ENCODE peak calls at places on chromosome 20, in six cellular contexts. P is aorta; D is CD4-positive, alpha-beta memory T cell; K is adipocyte; N is fibroblast of lung; M is SJSA1. U is an unnamed sample. For H3K4me1, the result is how much of the 10 kb centered on the place peaks cover.

GRCh38 chr20:48705208-48706115 is 122.3 kb downstream of the PREX1 start:
- DNase-seq in N (peak), K (peak), P (no peak), M (no peak), D (no peak), U (no peak)

GRCh38 chr20:11675920-11676617 is 241.6 kb upstream of the BTBD3 start:
- DNase-seq in M (no peak), P (no peak), N (peak), D (no peak), K (no peak), U (no peak)

GRCh38 chr20:19750907-19751636 is 7.0 kb upstream of the RIN2 start:
- DNase-seq in D (no peak), M (no peak), K (peak), N (no peak), P (no peak), U (no peak)

GRCh38 chr20:50434653-50435396 is 75.4 kb upstream of the PTPN1 start:
- DNase-seq in N (peak), M (peak), P (no peak), D (no peak), K (peak), U (no peak)

GRCh38 chr20:19260412-19261090 is 48.1 kb downstream of the SLC24A3 start:
- DNase-seq in M (no peak), K (no peak), N (no peak), D (no peak), P (no peak), U (no peak)

GRCh38 chr20:48463096-48463710 is 364.6 kb downstream of the PREX1 start:
- DNase-seq in D (no peak), K (no peak), M (no peak), N (no peak), P (no peak), U (no peak)

GRCh38 chr20:61240814-61241213 is 11.2 kb upstream of the CDH4 start:
- DNase-seq in D (no peak), P (no peak), N (no peak), M (no peak), K (no peak), U (no peak)

GRCh38 chr20:4195499-4195898 is 180.1 kb upstream of the RNF24 start:
- DNase-seq in D (no peak), P (no peak), K (peak), N (peak), M (no peak), U (no peak)

GRCh38 chr20:4800676-4801449 is 79.2 kb downstream of the PRND start:
- DNase-seq in M (no peak), N (no peak), D (no peak), K (no peak), P (no peak), U (no peak)

GRCh38 chr20:7930386-7930785 is 9.9 kb downstream of the HAO1 start:
- DNase-seq in N (no peak), K (no peak), P (no peak), M (no peak), D (no peak), U (no peak)

GRCh38 chr20:59955131-59955796 is 3.0 kb upstream of the CDH26 start:
- DNase-seq in P (no peak), K (peak), M (peak), D (no peak), N (peak), U (no peak)

GRCh38 chr20:62980970-62981369 is 25.8 kb downstream of the BHLHE23 start:
- DNase-seq in M (no peak), K (peak), N (no peak), D (peak), P (no peak), U (peak)

GRCh38 chr20:32501709-32502108 is 83.4 kb downstream of the NOL4L start:
- DNase-seq in D (no peak), M (no peak), N (peak), K (peak), P (no peak), U (no peak)

GRCh38 chr20:19094959-19095541 is 117.4 kb upstream of the SLC24A3 start:
- DNase-seq in D (no peak), N (no peak), P (no peak), M (no peak), K (no peak), U (no peak)

GRCh38 chr20:61690993-61691840 is 374.5 kb downstream of the TAF4 start:
- DNase-seq in P (no peak), N (no peak), K (no peak), D (no peak), M (no peak), U (no peak)

GRCh38 chr20:14336667-14337066 is 745 bp downstream of the FLRT3 start:
- DNase-seq in K (peak), D (no peak), M (peak), P (no peak), N (peak), U (no peak)

GRCh38 chr20:64044484-64045247 is 4.8 kb downstream of the SOX18 start:
- DNase-seq in N (peak), M (peak), K (peak), D (no peak), P (no peak), U (no peak)

GRCh38 chr20:43262341-43262740 is 72.6 kb upstream of the PTPRT start:
- DNase-seq in D (no peak), P (no peak), M (no peak), N (no peak), K (no peak), U (no peak)

GRCh38 chr20:63085087-63085861 is 78.5 kb upstream of the BHLHE23 start:
- DNase-seq in K (no peak), N (no peak), M (no peak), D (no peak), P (peak), U (no peak)

GRCh38 chr20:17749979-17750721 is 50.4 kb downstream of the BANF2 start:
- DNase-seq in D (no peak), K (no peak), N (peak), M (no peak), P (peak), U (no peak)

GRCh38 chr20:29873946-29874345 is 1383.5 kb upstream of the DEFB115 start:
- DNase-seq in N (peak), P (peak), D (no peak), M (no peak), K (peak), U (no peak)

GRCh38 chr20:17107127-17107526 is 119.7 kb upstream of the PCSK2 start:
- DNase-seq in D (no peak), M (no peak), K (no peak), N (no peak), P (no peak), U (no peak)

GRCh38 chr20:11083841-11084240 is 410.0 kb upstream of the JAG1 start:
- DNase-seq in M (no peak), D (no peak), N (no peak), P (no peak), K (no peak), U (no peak)

GRCh38 chr20:44495802-44496481 is 20.3 kb downstream of the TTPAL start:
- DNase-seq in P (no peak), D (no peak), K (peak), M (peak), N (peak), U (no peak)

GRCh38 chr20:43689165-43689564 is 22.3 kb downstream of the MYBL2 start:
- DNase-seq in N (no peak), D (no peak), K (no peak), M (no peak), P (no peak), U (no peak)

GRCh38 chr20:4160761-4161305 is 145.5 kb upstream of the RNF24 start:
- DNase-seq in K (peak), P (peak), N (peak), M (no peak), D (no peak), U (no peak)

GRCh38 chr20:50919567-50919966 is 11.7 kb downstream of the ADNP start:
- DNase-seq in N (peak), K (peak), P (peak), D (no peak), M (no peak), U (no peak)

GRCh38 chr20:45359069-45359405 is 3.9 kb upstream of the SYS1 start:
- DNase-seq in M (peak), P (no peak), D (no peak), K (peak), N (peak), U (no peak)

GRCh38 chr20:43943725-43944124 is 29.1 kb downstream of the TOX2 start:
- DNase-seq in N (no peak), D (no peak), P (no peak), M (no peak), K (no peak), U (no peak)

GRCh38 chr20:62716198-62716940 is 7.7 kb downstream of the NTSR1 start:
- DNase-seq in D (peak), N (no peak), P (no peak), M (no peak), K (peak), U (peak)

GRCh38 chr20:61936701-61937131 is 129.0 kb downstream of the TAF4 start:
- DNase-seq in K (no peak), P (no peak), D (no peak), M (no peak), N (no peak), U (no peak)

GRCh38 chr20:32007787-32008616 is 2.2 kb upstream of the CCM2L start:
- DNase-seq in K (no peak), D (no peak), N (no peak), P (no peak), M (no peak), U (no peak)

GRCh38 chr20:50470249-50470858 is 39.8 kb upstream of the PTPN1 start:
- DNase-seq in P (no peak), K (no peak), N (no peak), M (no peak), D (no peak), U (no peak)

GRCh38 chr20:62472020-62472342 is 3.8 kb downstream of the GATA5 start:
- DNase-seq in N (no peak), D (no peak), K (no peak), M (no peak), P (no peak), U (no peak)

GRCh38 chr20:63500151-63500901 is 1.4 kb upstream of the EEF1A2 start:
- DNase-seq in K (no peak), D (no peak), N (no peak), M (no peak), P (no peak), U (no peak)

GRCh38 chr20:58816051-58816450 is 34.7 kb downstream of the GNAS-AS1 start:
- DNase-seq in K (no peak), M (no peak), P (no peak), N (no peak), D (no peak), U (no peak)

GRCh38 chr20:40777653-40778052 is 88.6 kb upstream of the MAFB start:
- DNase-seq in K (no peak), P (no peak), D (no peak), N (no peak), M (no peak), U (no peak)

GRCh38 chr20:36470482-36471062 is 70.7 kb upstream of the MYL9 start:
- DNase-seq in P (no peak), N (no peak), D (no peak), M (no peak), K (no peak), U (no peak)

GRCh38 chr20:36472656-36473071 is 68.7 kb upstream of the MYL9 start:
- DNase-seq in M (peak), N (no peak), P (no peak), K (peak), D (peak), U (no peak)

GRCh38 chr20:36469973-36470372 is 71.3 kb upstream of the MYL9 start:
- DNase-seq in K (no peak), N (no peak), P (no peak), M (no peak), D (no peak), U (no peak)

GRCh38 chr20:36473164-36473563 is 68.2 kb upstream of the MYL9 start:
- DNase-seq in M (no peak), P (no peak), K (no peak), D (no peak), N (no peak), U (no peak)

DNA sequence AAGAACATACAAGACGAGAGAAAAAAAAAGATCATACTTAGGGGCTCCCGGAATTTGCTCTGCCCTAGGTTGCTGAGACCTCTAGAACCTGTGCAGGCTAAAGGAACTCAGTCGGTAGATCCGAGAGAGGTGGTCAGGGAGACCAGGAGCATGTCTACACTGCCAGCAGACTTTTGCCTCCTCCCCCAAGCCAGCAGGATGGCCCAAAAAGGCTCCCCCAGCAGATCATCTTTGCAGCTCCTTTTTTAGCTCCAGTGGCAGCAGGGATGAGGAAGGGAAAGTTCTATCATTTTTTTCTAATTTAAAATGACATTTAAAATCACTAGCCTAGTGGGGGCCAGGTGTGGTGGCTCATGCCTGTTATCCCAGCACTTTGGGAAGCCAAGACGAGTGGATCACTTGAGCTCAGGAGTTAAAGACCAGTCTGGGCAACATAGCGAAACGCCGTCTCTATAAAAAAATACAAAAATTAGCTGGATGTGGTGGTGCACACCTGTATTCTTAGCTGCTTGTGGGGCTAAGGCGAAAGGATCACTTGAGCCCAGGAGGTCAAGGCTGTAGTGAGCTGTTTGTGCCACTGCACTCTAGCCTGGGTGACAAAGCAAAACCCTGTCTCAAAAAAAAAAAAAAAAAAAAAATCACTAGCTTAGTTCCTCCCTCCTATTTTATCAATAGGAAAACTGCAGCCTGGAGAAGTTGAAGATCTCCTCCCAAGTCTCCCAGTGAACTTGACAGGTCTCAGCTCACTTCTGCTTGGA is 69.3 kb upstream of the MYL9 start:
- DNase-seq in N (no peak), D (no peak), M (no peak), K (no peak), P (no peak), U (no peak)
- H3K4me1 ChIP-seq in N (half or more), D (under half), M (half or more), K (half or more), P (under half), U (under half)

GRCh38 chr20:57664924-57665588 is 44.8 kb downstream of the PMEPA1 start:
- DNase-seq in K (no peak), M (no peak), N (no peak), D (no peak), P (peak), U (no peak)

GRCh38 chr20:57666834-57667157 is 43.0 kb downstream of the PMEPA1 start:
- DNase-seq in N (no peak), P (no peak), M (no peak), D (no peak), K (no peak), U (no peak)

GRCh38 chr20:57667385-57667784 is 42.4 kb downstream of the PMEPA1 start:
- DNase-seq in P (no peak), K (no peak), M (no peak), N (no peak), D (no peak), U (no peak)

GRCh38 chr20:57665589-57665971 is 44.2 kb downstream of the PMEPA1 start:
- DNase-seq in K (no peak), M (no peak), D (no peak), N (no peak), P (peak), U (no peak)

GRCh38 chr20:57666106-57666833 is 43.5 kb downstream of the PMEPA1 start:
- DNase-seq in K (no peak), D (no peak), M (no peak), N (no peak), P (peak), U (no peak)
- H3K4me1 ChIP-seq in K (under half), D (under half), M (under half), N (under half), P (under half), U (under half)

GRCh38 chr20:53899351-53900167 is 170.8 kb downstream of the BCAS1 start:
- DNase-seq in P (no peak), D (peak), K (peak), M (peak), N (peak), U (peak)
- H3K4me1 ChIP-seq in P (under half), D (under half), K (under half), M (under half), N (under half), U (under half)

GRCh38 chr20:37893566-37894241 is 9.2 kb upstream of the VSTM2L start:
- DNase-seq in K (no peak), N (no peak), P (no peak), D (no peak), M (no peak), U (no peak)
- H3K4me1 ChIP-seq in K (under half), N (under half), P (under half), D (under half), M (under half), U (under half)

GRCh38 chr20:2112910-2113309 is 11.3 kb downstream of the STK35 start:
- DNase-seq in M (no peak), K (no peak), N (no peak), D (no peak), P (no peak), U (no peak)

GRCh38 chr20:2109425-2110210 is 8.0 kb downstream of the STK35 start:
- DNase-seq in M (no peak), P (no peak), N (peak), D (no peak), K (no peak), U (no peak)

GRCh38 chr20:2104236-2104635 is 2.6 kb downstream of the STK35 start:
- DNase-seq in P (no peak), D (no peak), N (no peak), K (peak), M (no peak), U (no peak)

GRCh38 chr20:2108498-2108897 is 6.9 kb downstream of the STK35 start:
- DNase-seq in P (no peak), D (no peak), K (no peak), N (no peak), M (no peak), U (no peak)

DNA sequence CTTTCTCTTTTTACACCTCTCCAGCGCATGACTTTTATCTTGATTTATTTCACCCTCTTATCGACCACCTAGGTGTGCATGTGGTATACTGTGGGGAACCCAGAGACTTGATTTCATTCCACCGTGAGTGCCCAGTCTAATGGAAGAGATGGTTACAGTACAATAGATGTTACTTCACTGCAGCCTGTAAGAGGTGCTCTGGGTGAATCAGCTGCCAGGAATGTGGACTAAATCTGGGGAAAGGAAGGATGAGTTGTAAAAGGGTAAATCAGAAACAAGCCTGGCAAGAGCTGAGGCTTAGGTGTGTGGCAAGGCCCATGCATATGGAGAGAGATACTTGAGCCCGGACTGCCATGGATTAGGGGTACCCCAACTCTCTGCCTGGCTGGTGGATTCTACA is 7.4 kb downstream of the STK35 start:
- DNase-seq in P (no peak), M (peak), N (peak), D (no peak), K (peak), U (no peak)
- H3K4me1 ChIP-seq in P (under half), M (under half), N (under half), D (half or more), K (under half), U (half or more)

GRCh38 chr20:9241232-9241692 is 172.4 kb downstream of the PLCB4 start:
- DNase-seq in D (no peak), K (peak), M (peak), N (peak), P (no peak), U (no peak)
- H3K4me1 ChIP-seq in D (under half), K (under half), M (under half), N (under half), P (under half), U (under half)

GRCh38 chr20:36098364-36098763 is 56.2 kb upstream of the EPB41L1 start:
- DNase-seq in N (peak), M (no peak), P (peak), D (no peak), K (peak), U (no peak)
- H3K4me1 ChIP-seq in N (under half), M (under half), P (under half), D (under half), K (half or more), U (under half)

GRCh38 chr20:23198815-23199214 is 112.7 kb upstream of the CD93 start:
- DNase-seq in P (no peak), D (no peak), K (no peak), N (no peak), M (no peak), U (no peak)

GRCh38 chr20:23200413-23200812 is 114.3 kb upstream of the CD93 start:
- DNase-seq in N (no peak), P (no peak), M (no peak), D (no peak), K (no peak), U (no peak)

GRCh38 chr20:23201658-23202057 is 115.5 kb upstream of the CD93 start:
- DNase-seq in M (no peak), D (no peak), K (no peak), N (no peak), P (no peak), U (no peak)

GRCh38 chr20:23199356-23199755 is 113.2 kb upstream of the CD93 start:
- DNase-seq in N (no peak), K (no peak), M (no peak), D (no peak), P (no peak), U (no peak)

DNA sequence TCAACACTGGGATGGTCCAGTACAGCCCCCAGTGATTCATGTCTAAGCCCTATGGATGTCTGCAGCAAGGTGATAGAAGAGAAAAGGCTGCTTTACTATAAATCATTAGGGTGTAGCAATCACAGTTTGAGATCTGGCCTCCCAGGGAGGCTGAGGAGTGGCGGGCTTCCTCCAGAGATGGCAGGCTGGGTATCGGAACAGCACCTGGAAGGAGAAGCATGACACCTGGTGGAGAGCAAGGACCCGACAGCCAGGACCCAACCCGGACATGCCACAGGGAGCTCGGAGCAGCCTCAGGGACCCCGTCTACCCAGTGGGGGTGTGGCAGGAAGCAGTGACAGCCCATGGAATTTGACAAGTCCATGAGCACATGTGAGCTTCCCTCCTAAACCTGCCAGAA is 114.8 kb upstream of the CD93 start:
- DNase-seq in P (peak), N (peak), D (no peak), M (no peak), K (no peak), U (no peak)
- H3K4me1 ChIP-seq in P (under half), N (under half), D (under half), M (under half), K (under half), U (under half)

GRCh38 chr20:47126709-47127108 is 229.8 kb downstream of the ZMYND8 start:
- DNase-seq in N (peak), K (peak), P (no peak), M (peak), D (no peak), U (no peak)
- H3K4me1 ChIP-seq in N (under half), K (under half), P (under half), M (under half), D (under half), U (under half)

GRCh38 chr20:25055711-25056492 is 2.0 kb downstream of the ACSS1 start:
- DNase-seq in P (no peak), D (no peak), K (peak), N (no peak), M (peak), U (no peak)
- H3K4me1 ChIP-seq in P (under half), D (half or more), K (half or more), N (under half), M (under half), U (half or more)

U was measured in CD8-positive, alpha-beta T cell.